ENCODE peak calls at places on chromosomes 3 and 15, in six cellular contexts. P is HEK293T; Z is fibroblast of pulmonary artery; V is T-helper 9 cell; J is NCI-H187 treated with DMSO at 0.1 percent for 48 hours; I is stimulated activated CD4-positive, alpha-beta T cell treated with anti-CD3 and anti-CD28 coated beads, Interleukin-2, amount 100 ng/mL, for 48 hours. R is an unnamed sample.

GRCh38 chr3:142817897-142818296 is 71.0 kb downstream of the PCOLCE2 start:
- DNase-seq in I (no peak), Z (no peak), P (no peak), J (no peak), V (no peak), R (no peak)

GRCh38 chr3:141477224-141477623 is 9.6 kb upstream of the RASA2 start:
- DNase-seq in Z (peak; percentile 87), V (no peak), I (no peak), P (no peak), J (no peak), R (no peak)

GRCh38 chr3:150830094-150830681 is 67.2 kb upstream of the SIAH2 start:
- DNase-seq in Z (no peak), V (no peak), I (no peak), P (peak; percentile 50), J (no peak), R (no peak)

GRCh38 chr15:47812436-47813109 is 95.3 kb downstream of the SEMA6D start:
- DNase-seq in V (no peak), J (no peak), P (no peak), I (no peak), Z (peak; percentile 62), R (no peak)

GRCh38 chr3:190175490-190175889 is 54.8 kb upstream of the P3H2 start:
- DNase-seq in Z (peak; percentile 26), I (no peak), J (no peak), P (no peak), V (no peak), R (no peak)

GRCh38 chr15:66822106-66822505 is 120.1 kb downstream of the SMAD6 start:
- DNase-seq in V (no peak), I (no peak), Z (no peak), P (no peak), J (no peak), R (no peak)

GRCh38 chr3:153160451-153161137 is 1.4 kb upstream of the RAP2B start:
- DNase-seq in P (peak; percentile 54), J (no peak), I (peak; percentile 67), Z (peak; percentile 92), V (peak; percentile 70), R (no peak)

GRCh38 chr3:12955651-12956315 is 114.4 kb upstream of the RPL32 start:
- DNase-seq in J (no peak), P (no peak), Z (no peak), I (no peak), V (no peak), R (no peak)

GRCh38 chr3:159824341-159824740 is 164.3 kb upstream of the IL12A start:
- DNase-seq in I (no peak), Z (peak; percentile 87), J (no peak), V (no peak), P (no peak), R (no peak)

GRCh38 chr15:38093931-38094330 is 158.7 kb upstream of the SPRED1 start:
- DNase-seq in V (no peak), Z (no peak), I (no peak), J (no peak), P (no peak), R (no peak)

GRCh38 chr15:50355980-50356379 is 982 bp upstream of the GABPB1 start:
- DNase-seq in Z (peak; percentile 16), V (no peak), P (no peak), I (no peak), J (no peak), R (no peak)

GRCh38 chr3:196440041-196440537 is 7.9 kb upstream of the UBXN7 start:
- DNase-seq in P (no peak), J (no peak), I (no peak), V (no peak), Z (peak; percentile 34), R (no peak)

GRCh38 chr15:75153084-75153483 is 48.6 kb upstream of the C15orf39 start:
- DNase-seq in V (no peak), I (no peak), J (no peak), Z (peak; percentile 62), P (peak; percentile 68), R (no peak)

GRCh38 chr15:49212897-49213296 is 42.9 kb downstream of the GALK2 start:
- DNase-seq in J (no peak), P (no peak), Z (no peak), I (no peak), V (no peak), R (no peak)

GRCh38 chr15:31473384-31474058 is 146.9 kb downstream of the KLF13 start:
- DNase-seq in V (no peak), I (no peak), J (no peak), P (no peak), Z (no peak), R (no peak)

GRCh38 chr15:89781891-89782618 is 5.9 kb downstream of the MESP2 start:
- DNase-seq in Z (peak; percentile 56), P (no peak), V (no peak), I (no peak), J (no peak), R (no peak)

GRCh38 chr15:88299502-88299901 is 43.0 kb upstream of the NTRK3 start:
- DNase-seq in J (no peak), V (no peak), I (no peak), P (no peak), Z (no peak), R (no peak)

GRCh38 chr3:42535981-42536784 is 33.7 kb downstream of the VIPR1 start:
- DNase-seq in J (no peak), P (peak; percentile 66), I (no peak), V (peak; percentile 23), Z (peak; percentile 52), R (peak; percentile 55)

GRCh38 chr3:4813855-4814254 is 165.4 kb upstream of the BHLHE40 start:
- DNase-seq in V (no peak), P (no peak), J (no peak), Z (no peak), I (no peak), R (no peak)

GRCh38 chr3:138845771-138846173 is 11.0 kb upstream of the PIK3CB start:
- DNase-seq in V (no peak), Z (no peak), I (no peak), P (no peak), J (no peak), R (no peak)

GRCh38 chr15:71807691-71808091 is 2.7 kb upstream of the NR2E3 start:
- DNase-seq in V (no peak), I (no peak), Z (peak; percentile 24), P (no peak), J (no peak), R (no peak)

GRCh38 chr3:169907476-169907875 is 3.9 kb upstream of the SAMD7 start:
- DNase-seq in V (no peak), P (no peak), Z (no peak), J (no peak), I (no peak), R (no peak)